ENCODE peak calls at places on chromosomes 4 and X, in five cellular contexts. One of them, this sample, is unnamed.

GRCh38 chr4:168019019-168019651 is 73.2 kb upstream of the ANXA10 start:
- DNase-seq in activated CD8-positive, alpha-beta T cell treated with anti-CD3 and anti-CD28 coated beads for 36 hours: no peak
- DNase-seq in GM23248: peak; percentile 58
- DNase-seq in COR-L47: no peak
- DNase-seq in lower leg skin: no peak
- DNase-seq in this sample: no peak

GRCh38 chr4:142353149-142353738 is 492.9 kb downstream of the INPP4B start:
- DNase-seq in activated CD8-positive, alpha-beta T cell treated with anti-CD3 and anti-CD28 coated beads for 36 hours: no peak
- DNase-seq in GM23248: peak; percentile 83
- DNase-seq in COR-L47: peak; percentile 49
- DNase-seq in lower leg skin: no peak
- DNase-seq in this sample: no peak

GRCh38 chr4:54098375-54098774 is 1.6 kb upstream of the GSX2 start:
- DNase-seq in activated CD8-positive, alpha-beta T cell treated with anti-CD3 and anti-CD28 coated beads for 36 hours: no peak
- DNase-seq in GM23248: no peak
- DNase-seq in COR-L47: no peak
- DNase-seq in lower leg skin: no peak
- DNase-seq in this sample: no peak

GRCh38 chr4:7383251-7383650 is 51.5 kb downstream of the PSAPL1 start:
- DNase-seq in activated CD8-positive, alpha-beta T cell treated with anti-CD3 and anti-CD28 coated beads for 36 hours: no peak
- DNase-seq in GM23248: no peak
- DNase-seq in COR-L47: no peak
- DNase-seq in lower leg skin: no peak
- DNase-seq in this sample: no peak

GRCh38 chr4:11073621-11074051 is 355.1 kb downstream of the HS3ST1 start:
- DNase-seq in activated CD8-positive, alpha-beta T cell treated with anti-CD3 and anti-CD28 coated beads for 36 hours: no peak
- DNase-seq in GM23248: peak; percentile 8
- DNase-seq in COR-L47: no peak
- DNase-seq in lower leg skin: no peak
- DNase-seq in this sample: no peak

GRCh38 chr4:155759372-155760252 is 791 bp downstream of the GUCY1B1 start:
- DNase-seq in activated CD8-positive, alpha-beta T cell treated with anti-CD3 and anti-CD28 coated beads for 36 hours: peak; percentile 7
- DNase-seq in GM23248: peak; percentile 44
- DNase-seq in COR-L47: peak; percentile 39
- DNase-seq in lower leg skin: peak; percentile 84
- DNase-seq in this sample: no peak

GRCh38 chrX:151896734-151897474 is 15.8 kb upstream of the MAGEA4 start:
- DNase-seq in activated CD8-positive, alpha-beta T cell treated with anti-CD3 and anti-CD28 coated beads for 36 hours: no peak
- DNase-seq in GM23248: peak; percentile 72
- DNase-seq in COR-L47: no peak
- DNase-seq in lower leg skin: no peak
- DNase-seq in this sample: no peak

GRCh38 chr4:40196724-40197281 is at the start of gene RHOH:
- DNase-seq in activated CD8-positive, alpha-beta T cell treated with anti-CD3 and anti-CD28 coated beads for 36 hours: peak; percentile 93
- DNase-seq in GM23248: no peak
- DNase-seq in COR-L47: no peak
- DNase-seq in lower leg skin: no peak
- DNase-seq in this sample: no peak

GRCh38 chrX:108516184-108516583 is 76.5 kb downstream of the COL4A5 start:
- DNase-seq in activated CD8-positive, alpha-beta T cell treated with anti-CD3 and anti-CD28 coated beads for 36 hours: no peak
- DNase-seq in GM23248: peak; percentile 6
- DNase-seq in COR-L47: no peak
- DNase-seq in lower leg skin: no peak
- DNase-seq in this sample: no peak

GRCh38 chr4:13298655-13299054 is 185.5 kb downstream of the RAB28 start:
- DNase-seq in activated CD8-positive, alpha-beta T cell treated with anti-CD3 and anti-CD28 coated beads for 36 hours: no peak
- DNase-seq in GM23248: no peak
- DNase-seq in COR-L47: no peak
- DNase-seq in lower leg skin: no peak
- DNase-seq in this sample: no peak

GRCh38 chr4:57404463-57404862 is 294.3 kb upstream of the IGFBP7 start:
- DNase-seq in activated CD8-positive, alpha-beta T cell treated with anti-CD3 and anti-CD28 coated beads for 36 hours: no peak
- DNase-seq in GM23248: peak; percentile 5
- DNase-seq in COR-L47: no peak
- DNase-seq in lower leg skin: no peak
- DNase-seq in this sample: no peak

GRCh38 chr4:145871209-145871608 is 67.4 kb downstream of the ZNF827 start:
- DNase-seq in activated CD8-positive, alpha-beta T cell treated with anti-CD3 and anti-CD28 coated beads for 36 hours: no peak
- DNase-seq in GM23248: no peak
- DNase-seq in COR-L47: no peak
- DNase-seq in lower leg skin: no peak
- DNase-seq in this sample: no peak

GRCh38 chr4:72468904-72469502 is 100.0 kb downstream of the ADAMTS3 start:
- DNase-seq in activated CD8-positive, alpha-beta T cell treated with anti-CD3 and anti-CD28 coated beads for 36 hours: no peak
- DNase-seq in GM23248: peak; percentile 54
- DNase-seq in COR-L47: peak; percentile 23
- DNase-seq in lower leg skin: no peak
- DNase-seq in this sample: no peak

GRCh38 chrX:135287266-135287823 is 21.9 kb upstream of the ETDC start:
- DNase-seq in activated CD8-positive, alpha-beta T cell treated with anti-CD3 and anti-CD28 coated beads for 36 hours: no peak
- DNase-seq in GM23248: no peak
- DNase-seq in COR-L47: no peak
- DNase-seq in lower leg skin: no peak
- DNase-seq in this sample: no peak

GRCh38 chr4:4884611-4885010 is 25.1 kb downstream of the MSX1 start:
- DNase-seq in activated CD8-positive, alpha-beta T cell treated with anti-CD3 and anti-CD28 coated beads for 36 hours: no peak
- DNase-seq in GM23248: peak; percentile 48
- DNase-seq in COR-L47: no peak
- DNase-seq in lower leg skin: peak; percentile 52
- DNase-seq in this sample: no peak

GRCh38 chrX:9291666-9292065 is 173.2 kb upstream of the TBL1X start:
- DNase-seq in activated CD8-positive, alpha-beta T cell treated with anti-CD3 and anti-CD28 coated beads for 36 hours: no peak
- DNase-seq in GM23248: no peak
- DNase-seq in COR-L47: peak; percentile 80
- DNase-seq in lower leg skin: no peak
- DNase-seq in this sample: no peak

GRCh38 chrX:155053656-155054055 is 17.3 kb downstream of the CMC4 start:
- DNase-seq in activated CD8-positive, alpha-beta T cell treated with anti-CD3 and anti-CD28 coated beads for 36 hours: no peak
- DNase-seq in GM23248: no peak
- DNase-seq in COR-L47: no peak
- DNase-seq in lower leg skin: no peak
- DNase-seq in this sample: no peak

GRCh38 chrX:26649534-26649933 is 433.6 kb downstream of the MAGEB5 start:
- DNase-seq in activated CD8-positive, alpha-beta T cell treated with anti-CD3 and anti-CD28 coated beads for 36 hours: no peak
- DNase-seq in GM23248: peak; percentile 4
- DNase-seq in COR-L47: no peak
- DNase-seq in lower leg skin: no peak
- DNase-seq in this sample: no peak

GRCh38 chr4:149265645-149266044 is 550.0 kb downstream of the IQCM start:
- DNase-seq in activated CD8-positive, alpha-beta T cell treated with anti-CD3 and anti-CD28 coated beads for 36 hours: no peak
- DNase-seq in GM23248: no peak
- DNase-seq in COR-L47: no peak
- DNase-seq in lower leg skin: no peak
- DNase-seq in this sample: no peak

GRCh38 chr4:182724414-182724813 is 192.8 kb downstream of the DCTD start:
- DNase-seq in activated CD8-positive, alpha-beta T cell treated with anti-CD3 and anti-CD28 coated beads for 36 hours: no peak
- DNase-seq in GM23248: peak; percentile 16
- DNase-seq in COR-L47: no peak
- DNase-seq in lower leg skin: no peak
- DNase-seq in this sample: no peak

GRCh38 chr4:25011135-25011866 is 19.4 kb downstream of the LGI2 start:
- DNase-seq in activated CD8-positive, alpha-beta T cell treated with anti-CD3 and anti-CD28 coated beads for 36 hours: no peak
- DNase-seq in GM23248: no peak
- DNase-seq in COR-L47: peak; percentile 86
- DNase-seq in lower leg skin: no peak
- DNase-seq in this sample: no peak

GRCh38 chr4:33073811-33074210 is 2353.6 kb downstream of the PCDH7 start:
- DNase-seq in activated CD8-positive, alpha-beta T cell treated with anti-CD3 and anti-CD28 coated beads for 36 hours: no peak
- DNase-seq in GM23248: peak; percentile 56
- DNase-seq in COR-L47: no peak
- DNase-seq in lower leg skin: no peak
- DNase-seq in this sample: no peak

GRCh38 chrX:41406211-41406610 is 40.9 kb upstream of the NYX start:
- DNase-seq in activated CD8-positive, alpha-beta T cell treated with anti-CD3 and anti-CD28 coated beads for 36 hours: no peak
- DNase-seq in GM23248: peak; percentile 54
- DNase-seq in COR-L47: no peak
- DNase-seq in lower leg skin: no peak
- DNase-seq in this sample: no peak

GRCh38 chrX:103889216-103889615 is 57.2 kb upstream of the RAB9B start:
- DNase-seq in activated CD8-positive, alpha-beta T cell treated with anti-CD3 and anti-CD28 coated beads for 36 hours: no peak
- DNase-seq in GM23248: no peak
- DNase-seq in COR-L47: no peak
- DNase-seq in lower leg skin: no peak
- DNase-seq in this sample: no peak

GRCh38 chrX:50536955-50537354 is 66.3 kb upstream of the DGKK start:
- DNase-seq in activated CD8-positive, alpha-beta T cell treated with anti-CD3 and anti-CD28 coated beads for 36 hours: no peak
- DNase-seq in GM23248: no peak
- DNase-seq in COR-L47: no peak
- DNase-seq in lower leg skin: no peak
- DNase-seq in this sample: no peak

GRCh38 chrX:12309040-12309732 is 170.9 kb downstream of the FRMPD4 start:
- DNase-seq in activated CD8-positive, alpha-beta T cell treated with anti-CD3 and anti-CD28 coated beads for 36 hours: no peak
- DNase-seq in GM23248: no peak
- DNase-seq in COR-L47: peak; percentile 60
- DNase-seq in lower leg skin: no peak
- DNase-seq in this sample: no peak

GRCh38 chr4:13262816-13263215 is 221.3 kb downstream of the RAB28 start:
- DNase-seq in activated CD8-positive, alpha-beta T cell treated with anti-CD3 and anti-CD28 coated beads for 36 hours: no peak
- DNase-seq in GM23248: no peak
- DNase-seq in COR-L47: no peak
- DNase-seq in lower leg skin: no peak
- DNase-seq in this sample: no peak

GRCh38 chr4:84804126-84804525 is 162.4 kb downstream of the WDFY3 start:
- DNase-seq in activated CD8-positive, alpha-beta T cell treated with anti-CD3 and anti-CD28 coated beads for 36 hours: no peak
- DNase-seq in GM23248: peak; percentile 63
- DNase-seq in COR-L47: no peak
- DNase-seq in lower leg skin: no peak
- DNase-seq in this sample: no peak

GRCh38 chr4:7212101-7212674 is 19.9 kb downstream of the SORCS2 start:
- DNase-seq in activated CD8-positive, alpha-beta T cell treated with anti-CD3 and anti-CD28 coated beads for 36 hours: no peak
- DNase-seq in GM23248: no peak
- DNase-seq in COR-L47: no peak
- DNase-seq in lower leg skin: no peak
- DNase-seq in this sample: no peak

GRCh38 chr4:142404191-142404611 is 441.9 kb downstream of the INPP4B start:
- DNase-seq in activated CD8-positive, alpha-beta T cell treated with anti-CD3 and anti-CD28 coated beads for 36 hours: peak; percentile 79
- DNase-seq in GM23248: peak; percentile 95
- DNase-seq in COR-L47: no peak
- DNase-seq in lower leg skin: no peak
- DNase-seq in this sample: no peak

GRCh38 chr4:159199827-159200226 is 96.9 kb downstream of the RAPGEF2 start:
- DNase-seq in activated CD8-positive, alpha-beta T cell treated with anti-CD3 and anti-CD28 coated beads for 36 hours: no peak
- DNase-seq in GM23248: no peak
- DNase-seq in COR-L47: no peak
- DNase-seq in lower leg skin: no peak
- DNase-seq in this sample: no peak